ENCODE peak calls at places on chromosomes 4 and X, in four cellular contexts. One of them, this sample, is unnamed.

GRCh38 chr4:73727685-73728084 is 12.7 kb upstream of the CXCL8 start:
- DNase-seq in IMR-90: no peak
- DNase-seq in H9: no peak
- DNase-seq in H1: no peak
- DNase-seq in this sample: no peak

GRCh38 chr4:87657525-87657924 is 7.4 kb downstream of the DMP1 start:
- DNase-seq in IMR-90: peak
- DNase-seq in H9: no peak
- DNase-seq in H1: no peak
- DNase-seq in this sample: peak

GRCh38 chr4:100486496-100486895 is 31.3 kb downstream of the EMCN start:
- DNase-seq in IMR-90: no peak
- DNase-seq in H9: no peak
- DNase-seq in H1: no peak
- DNase-seq in this sample: no peak

GRCh38 chr4:98522603-98523395 is 135.6 kb downstream of the TSPAN5 start:
- DNase-seq in IMR-90: peak
- DNase-seq in H9: no peak
- DNase-seq in H1: no peak
- DNase-seq in this sample: no peak

GRCh38 chrX:71657267-71657666 is 10.1 kb upstream of the LOC101059915 start:
- DNase-seq in IMR-90: no peak
- DNase-seq in H9: no peak
- DNase-seq in H1: no peak
- DNase-seq in this sample: no peak

GRCh38 chr4:55435136-55435535 is 39.4 kb downstream of the TMEM165 start:
- DNase-seq in IMR-90: peak
- DNase-seq in H9: no peak
- DNase-seq in H1: no peak
- DNase-seq in this sample: peak

GRCh38 chrX:153803211-153804099 is 9.0 kb downstream of the SSR4 start:
- DNase-seq in IMR-90: no peak
- DNase-seq in H9: no peak
- DNase-seq in H1: no peak
- DNase-seq in this sample: no peak

GRCh38 chr4:17577660-17578481 is 873 bp downstream of the LAP3 start:
- DNase-seq in IMR-90: peak
- DNase-seq in H9: no peak
- DNase-seq in H1: no peak
- DNase-seq in this sample: peak

GRCh38 chrX:148620023-148620422 is 119.6 kb downstream of the AFF2 start:
- DNase-seq in IMR-90: no peak
- DNase-seq in H9: no peak
- DNase-seq in H1: no peak
- DNase-seq in this sample: no peak

GRCh38 chrX:33726281-33727160 is 405.6 kb downstream of the FAM47A start:
- DNase-seq in IMR-90: no peak
- DNase-seq in H9: peak
- DNase-seq in H1: no peak
- DNase-seq in this sample: no peak

GRCh38 chr4:33088713-33089112 is 2368.5 kb downstream of the PCDH7 start:
- DNase-seq in IMR-90: no peak
- DNase-seq in H9: no peak
- DNase-seq in H1: no peak
- DNase-seq in this sample: no peak

GRCh38 chr4:113289736-113290135 is 240.3 kb downstream of the ANK2 start:
- DNase-seq in IMR-90: peak
- DNase-seq in H9: no peak
- DNase-seq in H1: no peak
- DNase-seq in this sample: no peak

GRCh38 chr4:148056879-148057278 is 325.0 kb downstream of the ARHGAP10 start:
- DNase-seq in IMR-90: peak
- DNase-seq in H9: peak
- DNase-seq in H1: peak
- DNase-seq in this sample: peak

GRCh38 chr4:144633215-144633614 is 12.7 kb upstream of the HHIP start:
- DNase-seq in IMR-90: no peak
- DNase-seq in H9: no peak
- DNase-seq in H1: no peak
- DNase-seq in this sample: no peak

GRCh38 chr4:52861171-52861873 is 795 bp upstream of the RASL11B start:
- DNase-seq in IMR-90: no peak
- DNase-seq in H9: no peak
- DNase-seq in H1: no peak
- DNase-seq in this sample: peak

GRCh38 chr4:142126890-142127497 is 490.6 kb downstream of the IL15 start:
- DNase-seq in IMR-90: peak
- DNase-seq in H9: peak
- DNase-seq in H1: peak
- DNase-seq in this sample: peak

GRCh38 chr4:1458581-1458980 is 52.3 kb upstream of the NKX1-1 start:
- DNase-seq in IMR-90: no peak
- DNase-seq in H9: no peak
- DNase-seq in H1: no peak
- DNase-seq in this sample: no peak

GRCh38 chr4:71261633-71262121 is 77.1 kb upstream of the SLC4A4 start:
- DNase-seq in IMR-90: peak
- DNase-seq in H9: no peak
- DNase-seq in H1: no peak
- DNase-seq in this sample: no peak

GRCh38 chr4:128980816-128981326 is 112.5 kb downstream of the SCLT1 start:
- DNase-seq in IMR-90: no peak
- DNase-seq in H9: no peak
- DNase-seq in H1: no peak
- DNase-seq in this sample: no peak

GRCh38 chr4:6749340-6750171 is 33.0 kb upstream of the KIAA0232 start:
- DNase-seq in IMR-90: peak
- DNase-seq in H9: no peak
- DNase-seq in H1: no peak
- DNase-seq in this sample: no peak

GRCh38 chrX:57137481-57137880 is 284 bp upstream of the SPIN2A start:
- DNase-seq in IMR-90: no peak
- DNase-seq in H9: no peak
- DNase-seq in H1: no peak
- DNase-seq in this sample: peak

GRCh38 chr4:153507679-153508073 is 41.5 kb downstream of the TMEM131L start:
- DNase-seq in IMR-90: no peak
- DNase-seq in H9: no peak
- DNase-seq in H1: no peak
- DNase-seq in this sample: no peak

GRCh38 chrX:44480591-44480990 is 62.1 kb downstream of the FUNDC1 start:
- DNase-seq in IMR-90: no peak
- DNase-seq in H9: no peak
- DNase-seq in H1: no peak
- DNase-seq in this sample: no peak

GRCh38 chrX:51148848-51149247 is 183.8 kb upstream of the NUDT10 start:
- DNase-seq in IMR-90: no peak
- DNase-seq in H9: peak
- DNase-seq in H1: peak
- DNase-seq in this sample: peak

GRCh38 chr4:6192245-6192644 is 8.1 kb downstream of the JAKMIP1 start:
- DNase-seq in IMR-90: no peak
- DNase-seq in H9: no peak
- DNase-seq in H1: no peak
- DNase-seq in this sample: peak

GRCh38 chr4:110487873-110488272 is 11.9 kb downstream of the ENPEP start:
- DNase-seq in IMR-90: no peak
- DNase-seq in H9: no peak
- DNase-seq in H1: no peak
- DNase-seq in this sample: peak

GRCh38 chr4:44629280-44629866 is 22.1 kb downstream of the YIPF7 start:
- DNase-seq in IMR-90: peak
- DNase-seq in H9: peak
- DNase-seq in H1: peak
- DNase-seq in this sample: peak

GRCh38 chrX:21883258-21883657 is 27.5 kb downstream of the YY2 start:
- DNase-seq in IMR-90: no peak
- DNase-seq in H9: no peak
- DNase-seq in H1: no peak
- DNase-seq in this sample: no peak

GRCh38 chr4:28443786-28444412 is 1583.3 kb downstream of the STIM2 start:
- DNase-seq in IMR-90: peak
- DNase-seq in H9: peak
- DNase-seq in H1: peak
- DNase-seq in this sample: peak

GRCh38 chrX:87409113-87409841 is 108.3 kb upstream of the KLHL4 start:
- DNase-seq in IMR-90: peak
- DNase-seq in H9: no peak
- DNase-seq in H1: no peak
- DNase-seq in this sample: peak

GRCh38 chr4:184347251-184348239 is 126.8 kb downstream of the IRF2 start:
- DNase-seq in IMR-90: peak
- DNase-seq in H9: peak
- DNase-seq in H1: no peak
- DNase-seq in this sample: peak

GRCh38 chr4:44448548-44449443 is at the start of gene KCTD8:
- DNase-seq in IMR-90: peak
- DNase-seq in H9: peak
- DNase-seq in H1: peak
- DNase-seq in this sample: peak

GRCh38 chrX:9848718-9849481 is 62.7 kb downstream of the SHROOM2 start:
- DNase-seq in IMR-90: no peak
- DNase-seq in H9: no peak
- DNase-seq in H1: no peak
- DNase-seq in this sample: no peak

GRCh38 chr4:101025755-101026154 is 321.6 kb downstream of the PPP3CA start:
- DNase-seq in IMR-90: no peak
- DNase-seq in H9: no peak
- DNase-seq in H1: no peak
- DNase-seq in this sample: no peak

DNA sequence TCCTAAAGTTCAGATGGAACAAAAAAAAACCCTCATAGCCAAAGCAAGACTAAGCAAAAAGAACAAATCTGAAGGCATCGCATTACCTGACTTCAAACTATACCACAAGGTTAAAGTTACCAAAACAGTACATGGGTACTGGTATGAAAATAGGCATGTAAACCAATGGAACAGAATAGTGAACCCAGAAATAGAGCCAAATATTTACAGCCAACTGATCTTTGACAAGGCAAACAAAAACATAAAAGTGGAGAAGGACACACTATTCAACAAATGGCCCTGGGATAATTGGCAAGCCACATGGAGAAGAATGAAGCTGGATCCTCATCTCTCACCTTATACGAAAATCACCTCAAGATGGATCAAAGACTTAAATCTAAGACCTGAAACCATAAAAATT is 44.2 kb upstream of the TMEM192 start:
- DNase-seq in IMR-90: no peak
- DNase-seq in H9: no peak
- DNase-seq in H1: no peak
- DNase-seq in this sample: no peak
- H4K5ac ChIP-seq in IMR-90: no peak
- H4K5ac ChIP-seq in H9: no peak
- H4K5ac ChIP-seq in H1: no peak
- H4K5ac ChIP-seq in this sample: no peak

GRCh38 chrX:40148189-40148438 is 50.4 kb upstream of the BCOR start:
- DNase-seq in IMR-90: no peak
- DNase-seq in H9: no peak
- DNase-seq in H1: no peak
- DNase-seq in this sample: no peak
- H3K27ac ChIP-seq in IMR-90: no peak
- H3K27ac ChIP-seq in H9: no peak
- H3K27ac ChIP-seq in H1: no peak
- H3K27ac ChIP-seq in this sample: no peak

DNA sequence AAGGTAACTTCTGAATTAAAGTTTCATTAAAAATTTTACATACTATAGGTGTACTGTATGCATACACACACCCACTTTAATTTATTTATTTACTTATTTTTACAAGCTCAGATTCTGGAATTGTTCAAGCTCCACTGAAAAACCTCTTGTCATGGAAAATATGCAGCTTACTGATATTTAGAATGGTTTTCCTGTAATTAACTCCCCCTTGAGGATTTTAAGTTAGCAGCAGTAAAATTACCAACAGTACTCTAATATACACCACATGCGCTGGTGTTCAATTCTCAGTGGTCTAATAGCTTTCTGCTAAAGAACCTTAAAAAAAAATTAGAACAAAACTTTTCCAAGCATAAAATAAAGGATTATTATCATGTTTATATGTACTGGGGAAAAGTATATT is 12.0 kb downstream of the MAB21L2 start:
- DNase-seq in IMR-90: peak
- DNase-seq in H9: no peak
- DNase-seq in H1: no peak
- DNase-seq in this sample: no peak
- H4K5ac ChIP-seq in IMR-90: no peak
- H4K5ac ChIP-seq in H9: no peak
- H4K5ac ChIP-seq in H1: no peak
- H4K5ac ChIP-seq in this sample: no peak

DNA sequence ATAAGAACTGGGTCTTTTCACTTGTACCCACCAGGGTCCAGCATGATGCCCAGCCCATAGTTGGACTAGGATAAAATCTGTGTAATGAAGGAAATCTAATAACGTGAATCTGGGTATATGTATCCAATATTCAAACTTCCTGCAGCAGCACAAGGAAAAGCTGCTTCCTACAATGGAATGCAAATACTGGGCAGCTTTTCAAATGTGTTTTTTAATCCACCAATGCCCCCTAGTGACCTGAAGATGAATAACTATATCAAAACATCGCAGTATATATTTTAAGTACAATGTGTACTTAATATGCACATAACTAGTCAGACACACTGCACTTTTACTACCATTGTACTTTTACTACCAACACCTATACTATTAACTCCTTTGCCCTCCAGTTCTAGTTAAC is 5.3 kb downstream of the APOO start:
- DNase-seq in IMR-90: peak
- DNase-seq in H9: no peak
- DNase-seq in H1: no peak
- DNase-seq in this sample: peak
- H3K27ac ChIP-seq in IMR-90: no peak
- H3K27ac ChIP-seq in H9: no peak
- H3K27ac ChIP-seq in H1: no peak
- H3K27ac ChIP-seq in this sample: no peak

GRCh38 chrX:119417376-119417775 is 18.2 kb downstream of the SLC25A43 start:
- DNase-seq in IMR-90: no peak
- DNase-seq in H9: no peak
- DNase-seq in H1: no peak
- DNase-seq in this sample: peak

GRCh38 chrX:119419146-119419545 is 20.0 kb downstream of the SLC25A43 start:
- DNase-seq in IMR-90: no peak
- DNase-seq in H9: no peak
- DNase-seq in H1: no peak
- DNase-seq in this sample: no peak

GRCh38 chrX:119419898-119420297 is 20.8 kb downstream of the SLC25A43 start:
- DNase-seq in IMR-90: no peak
- DNase-seq in H9: no peak
- DNase-seq in H1: no peak
- DNase-seq in this sample: no peak

GRCh38 chrX:119421306-119421705 is 22.2 kb downstream of the SLC25A43 start:
- DNase-seq in IMR-90: no peak
- DNase-seq in H9: no peak
- DNase-seq in H1: no peak
- DNase-seq in this sample: no peak

GRCh38 chrX:119417842-119418241 is 18.7 kb downstream of the SLC25A43 start:
- DNase-seq in IMR-90: no peak
- DNase-seq in H9: no peak
- DNase-seq in H1: no peak
- DNase-seq in this sample: peak
- H4K5ac ChIP-seq in IMR-90: no peak
- H4K5ac ChIP-seq in H9: no peak
- H4K5ac ChIP-seq in H1: no peak
- H4K5ac ChIP-seq in this sample: no peak

GRCh38 chr4:31649878-31650277 is 929.7 kb downstream of the PCDH7 start:
- DNase-seq in IMR-90: no peak
- DNase-seq in H9: no peak
- DNase-seq in H1: no peak
- DNase-seq in this sample: no peak
- H3K27ac ChIP-seq in IMR-90: no peak
- H3K27ac ChIP-seq in H9: no peak
- H3K27ac ChIP-seq in H1: no peak
- H3K27ac ChIP-seq in this sample: no peak

This sample was measured in mesendoderm.